ENCODE peak calls at places on chromosomes 11 and 22, in eight cellular contexts. H is A549, R is ovary, C is GM12892, K is lower leg skin, L is right lobe of liver, G is H1, Y is Peyer's patch. T is an unnamed sample.

GRCh38 chr11:64206457-64207246 is at the start of gene FERMT3:
- DNase-seq in L (peak; percentile 80), K (peak; percentile 92), G (no peak), C (peak; percentile 72), H (no peak), R (no peak), Y (peak; percentile 87), T (no peak)

GRCh38 chr11:130379276-130379675 is 49.1 kb downstream of the ADAMTS8 start:
- DNase-seq in H (no peak), Y (no peak), L (no peak), G (no peak), R (no peak), K (peak; percentile 3), C (no peak), T (no peak)

GRCh38 chr11:6191733-6192132 is 7.3 kb upstream of the OR52W1 start:
- DNase-seq in L (no peak), Y (no peak), R (no peak), C (no peak), H (no peak), G (no peak), K (no peak), T (no peak)

GRCh38 chr22:43136255-43136654 is 6.9 kb downstream of the MCAT start:
- DNase-seq in H (peak; percentile 65), G (peak; percentile 56), Y (peak; percentile 69), R (no peak), K (no peak), C (peak; percentile 79), L (peak; percentile 50), T (peak; percentile 49)

GRCh38 chr11:3934658-3935057 is 79.2 kb downstream of the STIM1 start:
- DNase-seq in R (no peak), H (no peak), Y (no peak), G (no peak), K (no peak), L (no peak), C (no peak), T (no peak)

GRCh38 chr11:32659672-32660071 is 76.0 kb downstream of the EIF3M start:
- DNase-seq in C (no peak), H (no peak), K (no peak), G (no peak), L (no peak), Y (no peak), R (no peak), T (no peak)

GRCh38 chr22:47452184-47452583 is 689.7 kb downstream of the TBC1D22A start:
- DNase-seq in G (no peak), C (no peak), R (no peak), H (peak; percentile 10), L (no peak), Y (no peak), K (no peak), T (no peak)

GRCh38 chr11:73178092-73178539 is 36.0 kb upstream of the FCHSD2 start:
- DNase-seq in C (peak; percentile 86), H (peak; percentile 91), Y (peak; percentile 80), G (peak; percentile 81), K (peak; percentile 96), R (peak; percentile 89), L (peak; percentile 87), T (peak; percentile 93)

GRCh38 chr11:65502852-65503603 is 4.2 kb downstream of the MALAT1 start:
- DNase-seq in L (no peak), G (no peak), H (no peak), K (no peak), Y (no peak), C (no peak), R (no peak), T (peak; percentile 55)

GRCh38 chr11:110251837-110252236 is 44.6 kb downstream of the RDX start:
- DNase-seq in H (peak; percentile 5), K (no peak), G (no peak), L (no peak), R (no peak), C (no peak), Y (no peak), T (no peak)

GRCh38 chr11:18720811-18721575 is 5.0 kb downstream of the IGSF22 start:
- DNase-seq in C (peak; percentile 58), Y (peak; percentile 79), H (peak; percentile 76), G (peak; percentile 96), L (peak; percentile 76), K (peak; percentile 96), R (peak; percentile 91), T (peak; percentile 69)

GRCh38 chr11:88418508-88418907 is 81.0 kb upstream of the CTSC start:
- DNase-seq in Y (no peak), G (no peak), L (no peak), R (no peak), C (no peak), H (no peak), K (no peak), T (no peak)

GRCh38 chr22:29457730-29458129 is 19.3 kb downstream of the RFPL1 start:
- DNase-seq in L (no peak), R (no peak), G (peak; percentile 70), Y (no peak), K (no peak), C (peak; percentile 73), H (peak; percentile 77), T (no peak)

GRCh38 chr11:86089659-86090058 is 20.8 kb upstream of the PICALM start:
- DNase-seq in C (no peak), G (no peak), H (no peak), Y (no peak), R (no peak), L (no peak), K (no peak), T (no peak)

DNA sequence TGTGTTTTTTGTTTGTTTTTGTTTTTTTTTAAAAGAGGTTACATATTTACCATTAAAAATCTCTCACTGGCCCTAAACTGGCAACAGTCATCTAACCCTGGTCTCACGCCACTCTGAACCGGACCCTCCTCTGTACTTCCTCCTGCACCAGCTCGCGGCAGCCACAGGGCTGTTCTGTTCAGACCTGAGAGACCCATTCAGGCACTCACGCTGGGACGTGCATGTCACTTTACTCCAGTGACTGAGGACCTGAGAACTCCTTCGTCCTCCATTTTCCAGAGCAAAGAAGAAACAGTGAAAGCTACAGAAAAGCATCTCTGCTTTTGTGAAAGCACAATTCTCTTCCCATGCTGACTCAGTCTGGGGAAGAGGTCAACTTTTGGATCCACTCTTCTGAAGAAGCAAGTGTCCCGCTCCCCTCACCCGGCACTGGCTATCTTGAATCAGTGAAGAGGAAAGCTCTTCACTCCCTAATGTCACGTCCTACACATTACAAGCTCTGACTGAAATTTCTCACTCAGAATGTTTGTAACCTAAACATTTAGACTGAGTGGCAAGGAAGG is 24.6 kb downstream of the PISD start:
- DNase-seq in L (no peak), G (no peak), H (no peak), R (no peak), C (peak; percentile 57), Y (no peak), K (no peak), T (no peak)
- TF ChIP-seq POLR2A in L (no peak), G (no peak), H (no peak), R (no peak), C (peak; percentile 71), Y (peak; percentile 20), K (no peak), T (no peak)

GRCh38 chr11:61828379-61828628 is 204 bp downstream of the FADS2 start:
- DNase-seq in R (no peak), G (no peak), C (no peak), K (no peak), L (no peak), Y (no peak), H (no peak), T (no peak)

GRCh38 chr11:61829806-61830205 is 1.7 kb downstream of the FADS2 start:
- DNase-seq in Y (no peak), H (no peak), C (no peak), R (no peak), G (no peak), K (no peak), L (no peak), T (no peak)

GRCh38 chr11:61830318-61831105 is 2.4 kb downstream of the FADS2 start:
- DNase-seq in K (no peak), H (no peak), L (no peak), Y (no peak), G (no peak), C (no peak), R (no peak), T (no peak)

GRCh38 chr11:61827573-61828378 is at the start of gene FADS2:
- DNase-seq in G (peak; percentile 91), R (peak; percentile 84), K (peak; percentile 93), Y (peak; percentile 89), H (peak; percentile 87), C (peak; percentile 92), L (peak; percentile 96), T (peak; percentile 99)

GRCh38 chr11:61828629-61829407 is 718 bp downstream of the FADS2 start:
- DNase-seq in C (peak; percentile 75), Y (peak; percentile 60), K (no peak), G (peak; percentile 73), R (peak; percentile 46), L (peak; percentile 44), H (peak; percentile 75), T (peak; percentile 87)
- TF ChIP-seq POLR2A in C (peak; percentile 48), Y (no peak), K (no peak), G (peak; percentile 18), R (no peak), L (no peak), H (no peak), T (peak; percentile 76)

GRCh38 chr11:34278175-34278574 is 79.6 kb downstream of the ABTB2 start:
- DNase-seq in G (no peak), H (no peak), K (no peak), Y (no peak), C (no peak), R (no peak), L (no peak), T (no peak)

GRCh38 chr11:34276465-34276864 is 81.3 kb downstream of the ABTB2 start:
- DNase-seq in L (no peak), C (no peak), G (no peak), R (no peak), H (no peak), Y (no peak), K (no peak), T (no peak)

GRCh38 chr11:34275486-34275885 is 82.3 kb downstream of the ABTB2 start:
- DNase-seq in L (no peak), K (no peak), C (no peak), H (no peak), Y (no peak), R (no peak), G (no peak), T (no peak)

GRCh38 chr11:34278708-34279297 is 79.0 kb downstream of the ABTB2 start:
- DNase-seq in R (no peak), C (no peak), H (no peak), L (peak; percentile 44), K (no peak), Y (no peak), G (no peak), T (no peak)

DNA sequence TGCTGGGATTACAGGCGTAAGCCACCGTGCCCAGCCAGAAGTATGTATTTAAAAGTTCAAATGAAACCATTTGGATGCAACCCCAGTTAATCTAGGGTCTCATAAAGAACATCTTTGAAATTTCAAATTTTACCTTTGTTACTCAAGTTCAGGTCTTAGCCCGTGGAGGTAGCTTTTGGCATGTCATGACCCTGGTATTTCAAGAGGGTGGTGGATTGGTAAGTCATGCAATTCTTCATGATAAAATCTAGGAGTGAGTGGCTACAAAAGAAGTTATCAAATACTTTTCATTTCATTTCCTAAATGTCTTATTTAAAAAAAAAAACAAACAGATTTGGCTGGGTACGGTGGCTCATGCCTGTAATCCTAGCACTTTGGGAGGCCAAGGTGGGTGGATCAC is 80.6 kb downstream of the ABTB2 start:
- DNase-seq in H (no peak), L (no peak), G (no peak), K (no peak), C (no peak), Y (no peak), R (no peak), T (no peak)
- TF ChIP-seq POLR2A in H (no peak), L (no peak), G (no peak), K (no peak), C (no peak), Y (no peak), R (no peak), T (no peak)

GRCh38 chr22:38923463-38924196 is 33.8 kb upstream of the APOBEC3A start:
- DNase-seq in K (peak; percentile 91), H (peak; percentile 86), Y (peak; percentile 72), R (peak; percentile 84), L (no peak), G (no peak), C (no peak), T (peak; percentile 89)
- TF ChIP-seq POLR2A in K (no peak), H (peak; percentile 27), Y (no peak), R (no peak), L (no peak), G (no peak), C (no peak), T (peak; percentile 93)

T was measured in adrenal gland.